ENCODE peak calls at places on chromosomes 16 and 17, in eight cellular contexts. Q, M, A, W, V, E, N and D are unnamed samples.

GRCh38 chr16:21226749-21227148 is 6.8 kb upstream of the ANKS4B start:
- DNase-seq in Q (no peak), M (no peak), E (no peak), W (no peak), V (no peak), N (no peak), A (no peak), D (no peak)

GRCh38 chr17:78507526-78507925 is 69.7 kb downstream of the DNAH17 start:
- DNase-seq in N (no peak), Q (no peak), E (no peak), M (no peak), W (no peak), V (no peak), A (no peak), D (no peak)

GRCh38 chr17:6496636-6497441 is 52.6 kb downstream of the PIMREG start:
- DNase-seq in W (no peak), A (no peak), Q (no peak), M (no peak), N (no peak), E (no peak), V (no peak), D (no peak)

GRCh38 chr16:29770250-29770929 is 7.7 kb upstream of the ZG16 start:
- DNase-seq in E (no peak), Q (no peak), V (no peak), W (no peak), N (no peak), M (no peak), A (no peak), D (no peak)

GRCh38 chr16:19885456-19886060 is 910 bp upstream of the GPRC5B start:
- DNase-seq in V (no peak), Q (no peak), M (no peak), W (no peak), A (no peak), E (no peak), N (peak), D (no peak)

GRCh38 chr17:28576758-28577465 is at the start of gene ALDOC:
- DNase-seq in A (peak), V (peak), N (peak), W (peak), Q (peak), E (peak), M (peak), D (peak)

GRCh38 chr17:75906143-75906884 is 1.6 kb upstream of the MRPL38 start:
- DNase-seq in A (no peak), E (no peak), W (no peak), M (no peak), V (no peak), N (no peak), Q (no peak), D (no peak)

GRCh38 chr16:67244387-67245188 is 2.7 kb downstream of the FHOD1 start:
- DNase-seq in M (peak), V (no peak), E (peak), N (no peak), W (no peak), Q (peak), A (peak), D (no peak)

GRCh38 chr16:578870-579405 is 9.2 kb downstream of the PIGQ start:
- DNase-seq in W (peak), N (peak), M (peak), A (peak), V (peak), E (no peak), Q (peak), D (peak)

GRCh38 chr17:66397486-66397885 is 95.1 kb downstream of the PRKCA start:
- DNase-seq in Q (no peak), V (no peak), E (no peak), M (no peak), N (no peak), A (no peak), W (no peak), D (no peak)

GRCh38 chr17:39701784-39702422 is 2.0 kb downstream of the ERBB2 start:
- DNase-seq in W (no peak), E (no peak), M (no peak), Q (no peak), A (no peak), V (no peak), N (no peak), D (no peak)

GRCh38 chr17:2092253-2092652 is 37.4 kb downstream of the HIC1 start:
- DNase-seq in M (no peak), V (no peak), W (peak), E (no peak), N (no peak), Q (no peak), A (no peak), D (no peak)

GRCh38 chr17:13995856-13996635 is 73.3 kb upstream of the COX10 start:
- DNase-seq in Q (no peak), M (no peak), A (no peak), E (no peak), V (no peak), W (no peak), N (no peak), D (no peak)
- TF ChIP-seq USF2 in Q (no peak), M (no peak), A (no peak), E (no peak), V (no peak), W (no peak), N (no peak), D (no peak)

GRCh38 chr16:57606147-57606846 is 22.1 kb upstream of the ADGRG1 start:
- DNase-seq in E (no peak), M (no peak), N (no peak), V (no peak), A (peak), W (no peak), Q (no peak), D (no peak)

GRCh38 chr16:57607676-57608461 is 20.6 kb upstream of the ADGRG1 start:
- DNase-seq in M (no peak), W (no peak), Q (no peak), A (no peak), E (no peak), V (no peak), N (no peak), D (no peak)

GRCh38 chr16:57608462-57609113 is 19.8 kb upstream of the ADGRG1 start:
- DNase-seq in M (no peak), V (no peak), W (no peak), Q (no peak), A (no peak), N (no peak), E (no peak), D (no peak)

GRCh38 chr16:57604177-57604576 is 24.3 kb upstream of the ADGRG1 start:
- DNase-seq in W (no peak), N (no peak), V (no peak), E (no peak), A (no peak), M (no peak), Q (no peak), D (no peak)

GRCh38 chr16:57606847-57607501 is 21.5 kb upstream of the ADGRG1 start:
- DNase-seq in E (no peak), V (peak), Q (no peak), W (no peak), N (no peak), M (no peak), A (no peak), D (peak)
- TF ChIP-seq USF2 in E (no peak), V (no peak), Q (no peak), W (no peak), N (no peak), M (no peak), A (no peak), D (no peak)

GRCh38 chr16:6076631-6077030 is 979.0 kb upstream of the EEF2KMT start:
- DNase-seq in W (no peak), N (no peak), V (no peak), Q (no peak), M (no peak), A (no peak), E (no peak), D (no peak)

GRCh38 chr16:6081320-6081976 is 983.9 kb upstream of the EEF2KMT start:
- DNase-seq in Q (peak), E (no peak), W (peak), V (peak), A (peak), N (peak), M (no peak), D (peak)
- TF ChIP-seq USF2 in Q (no peak), E (no peak), W (no peak), V (no peak), A (no peak), N (no peak), M (no peak), D (no peak)

GRCh38 chr17:70137451-70138230 is 31.7 kb upstream of the KCNJ2 start:
- DNase-seq in V (no peak), E (peak), Q (peak), W (no peak), A (no peak), N (no peak), M (peak), D (no peak)

GRCh38 chr17:70139449-70139993 is 29.8 kb upstream of the KCNJ2 start:
- DNase-seq in E (no peak), Q (no peak), N (no peak), A (no peak), W (no peak), V (no peak), M (no peak), D (no peak)

GRCh38 chr17:70136131-70136530 is 33.2 kb upstream of the KCNJ2 start:
- DNase-seq in E (no peak), M (no peak), N (no peak), A (no peak), V (no peak), Q (no peak), W (no peak), D (no peak)

GRCh38 chr17:70134777-70135176 is 34.6 kb upstream of the KCNJ2 start:
- DNase-seq in Q (no peak), V (no peak), A (no peak), E (no peak), M (no peak), N (no peak), W (no peak), D (no peak)

DNA sequence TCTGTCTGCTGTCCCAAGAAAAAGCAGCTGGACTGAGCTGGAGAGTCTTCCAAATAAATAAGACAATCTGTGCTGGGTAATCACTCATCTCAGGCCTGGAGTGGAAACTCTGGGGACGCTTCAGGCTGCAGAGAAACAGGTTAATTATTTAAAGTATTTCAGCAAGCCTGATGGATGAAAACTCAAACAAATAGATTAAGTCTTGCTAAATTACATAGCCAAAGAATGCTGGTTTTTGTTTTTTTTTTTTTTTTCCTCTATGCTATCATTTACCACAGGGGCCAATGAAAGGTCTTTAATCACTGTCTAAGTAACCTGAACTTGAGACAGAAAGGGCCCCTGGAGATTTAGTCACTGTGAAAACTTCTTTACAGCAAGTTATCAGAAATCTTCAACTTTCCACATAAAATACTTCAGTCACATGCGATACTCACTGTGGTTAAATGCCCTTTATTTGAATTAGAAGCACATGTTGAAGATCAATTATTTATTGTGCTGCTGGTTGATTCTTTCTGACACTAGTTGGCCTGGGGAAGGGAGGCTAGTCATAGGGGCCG is 30.9 kb upstream of the KCNJ2 start:
- DNase-seq in E (no peak), W (no peak), M (no peak), N (no peak), Q (peak), A (no peak), V (no peak), D (no peak)
- TF ChIP-seq USF2 in E (no peak), W (no peak), M (no peak), N (no peak), Q (no peak), A (no peak), V (no peak), D (no peak)

GRCh38 chr17:7711356-7711755 is 6.2 kb upstream of the DNAH2 start:
- DNase-seq in M (no peak), N (peak), A (no peak), Q (peak), W (peak), V (no peak), E (no peak), D (peak)

GRCh38 chr17:7707858-7708750 is 3.1 kb downstream of the EFNB3 start:
- DNase-seq in V (no peak), N (no peak), W (no peak), Q (no peak), A (no peak), M (no peak), E (no peak), D (no peak)

GRCh38 chr17:7709031-7709430 is 4.0 kb downstream of the EFNB3 start:
- DNase-seq in M (no peak), A (no peak), N (no peak), V (no peak), W (no peak), E (no peak), Q (no peak), D (no peak)

GRCh38 chr17:7712111-7712771 is 5.3 kb upstream of the DNAH2 start:
- DNase-seq in N (peak), M (no peak), W (peak), E (no peak), A (no peak), V (no peak), Q (no peak), D (peak)

DNA sequence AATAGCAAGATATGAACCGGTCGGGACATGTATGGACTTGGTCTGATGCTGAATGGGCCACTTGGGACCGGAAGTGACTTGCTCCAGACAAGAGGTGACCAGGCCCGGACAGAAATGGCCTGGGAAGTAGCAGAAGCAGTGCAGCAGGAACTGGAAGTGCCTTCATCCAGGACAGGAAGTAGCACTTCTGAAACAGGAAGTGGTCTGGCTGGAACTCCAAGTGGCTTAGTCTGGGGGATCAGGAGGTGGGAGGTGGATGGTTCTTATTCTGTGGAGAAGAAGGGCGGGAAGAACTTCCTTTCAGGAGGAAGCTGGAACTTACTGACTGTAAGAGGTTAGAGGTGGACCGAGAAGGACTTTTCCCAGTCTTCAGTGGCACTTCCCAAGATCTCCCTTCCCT is 5.3 kb downstream of the EFNB3 start:
- DNase-seq in A (no peak), M (no peak), N (no peak), V (no peak), Q (no peak), W (no peak), E (no peak), D (no peak)
- TF ChIP-seq USF2 in A (no peak), M (no peak), N (no peak), V (no peak), Q (no peak), W (no peak), E (no peak), D (no peak)